ENCODE peak calls at places on chromosomes 6 and 20, in ten cellular contexts. X is astrocyte of the cerebellum; O is progenitor cell of endocrine pancreas; U is psoas muscle; M is mucosa of descending colon; Q is effector CD4-positive, alpha-beta T cell; P is C1 segment of cervical spinal cord; C is NCI-H1092; H is globus pallidus; Y is GM12865. V is an unnamed sample.

GRCh38 chr20:10453241-10453640 is 18.1 kb downstream of the SLX4IP start:
- DNase-seq in X (no peak), U (no peak), M (no peak), H (no peak), Q (no peak), Y (peak; percentile 89), O (no peak), P (no peak), C (no peak), V (peak; percentile 81)

GRCh38 chr6:137121401-137121997 is 51.9 kb downstream of the IL22RA2 start:
- DNase-seq in Q (no peak), C (no peak), M (no peak), X (no peak), H (peak; percentile 26), P (no peak), U (no peak), Y (peak; percentile 42), O (no peak), V (no peak)

GRCh38 chr20:38173237-38174156 is 8.4 kb upstream of the TGM2 start:
- DNase-seq in X (peak; percentile 42), Y (no peak), U (peak; percentile 51), H (no peak), P (no peak), M (peak; percentile 58), O (peak; percentile 18), Q (no peak), C (no peak), V (no peak)

GRCh38 chr6:132052096-132052495 is 100.9 kb upstream of the CCN2 start:
- DNase-seq in U (no peak), O (no peak), Q (no peak), C (no peak), X (no peak), M (no peak), H (no peak), P (no peak), Y (no peak), V (no peak)

GRCh38 chr6:136920858-136921520 is 1.1 kb upstream of the SLC35D3 start:
- DNase-seq in O (no peak), X (no peak), M (peak; percentile 54), U (no peak), P (no peak), C (peak; percentile 27), Q (no peak), Y (peak; percentile 22), H (no peak), V (no peak)

GRCh38 chr6:122726649-122727048 is 52.9 kb upstream of the FABP7 start:
- DNase-seq in O (no peak), C (no peak), X (no peak), M (no peak), U (no peak), H (no peak), P (no peak), Y (no peak), Q (no peak), V (no peak)

GRCh38 chr20:46226602-46227001 is 81.7 kb downstream of the CDH22 start:
- DNase-seq in M (no peak), U (no peak), H (no peak), P (no peak), C (no peak), Q (no peak), O (no peak), Y (no peak), X (no peak), V (no peak)

GRCh38 chr6:21049572-21049971 is 515.3 kb downstream of the CDKAL1 start:
- DNase-seq in P (no peak), M (no peak), H (no peak), Q (no peak), C (no peak), Y (no peak), U (no peak), X (peak; percentile 19), O (no peak), V (no peak)

GRCh38 chr6:14211596-14211961 is 94.0 kb downstream of the CD83 start:
- DNase-seq in H (no peak), P (no peak), X (no peak), Q (peak; percentile 9), O (peak; percentile 27), M (peak; percentile 66), C (no peak), U (peak; percentile 36), Y (peak; percentile 42), V (peak; percentile 18)

GRCh38 chr6:20377623-20378265 is 23.9 kb upstream of the E2F3 start:
- DNase-seq in U (no peak), H (peak; percentile 3), C (no peak), Y (peak; percentile 23), M (no peak), P (no peak), Q (no peak), X (peak; percentile 54), O (no peak), V (no peak)

GRCh38 chr6:90086517-90086916 is 192.2 kb downstream of the GJA10 start:
- DNase-seq in X (no peak), Q (no peak), H (no peak), M (no peak), P (no peak), O (no peak), Y (no peak), U (no peak), C (no peak), V (no peak)

GRCh38 chr6:28695671-28696537 is 170.2 kb downstream of the GPX5 start:
- DNase-seq in P (no peak), M (no peak), U (no peak), C (no peak), Y (no peak), H (no peak), Q (no peak), O (no peak), X (no peak), V (no peak)

GRCh38 chr20:17399303-17399985 is 131.7 kb downstream of the BFSP1 start:
- DNase-seq in H (no peak), O (no peak), Q (no peak), P (no peak), U (no peak), M (no peak), C (no peak), Y (no peak), X (no peak), V (no peak)

GRCh38 chr6:136774228-136775041 is 17.8 kb downstream of the MAP3K5 start:
- DNase-seq in C (no peak), H (no peak), X (no peak), M (no peak), O (no peak), U (no peak), P (no peak), Y (no peak), Q (no peak), V (no peak)

GRCh38 chr6:3820563-3820962 is 28.6 kb upstream of the FAM50B start:
- DNase-seq in M (no peak), P (no peak), C (no peak), X (peak; percentile 20), U (peak; percentile 52), Q (no peak), O (no peak), H (no peak), Y (no peak), V (no peak)

GRCh38 chr6:32852018-32852843 is 1.3 kb downstream of the TAP1 start:
- DNase-seq in Y (peak; percentile 52), P (no peak), Q (no peak), C (no peak), O (no peak), X (no peak), U (peak; percentile 38), H (no peak), M (peak; percentile 73), V (no peak)

GRCh38 chr20:41425180-41425884 is 58.7 kb upstream of the EMILIN3 start:
- DNase-seq in Y (no peak), X (no peak), M (no peak), P (no peak), C (no peak), Q (no peak), U (no peak), O (no peak), H (no peak), V (no peak)

GRCh38 chr6:149484733-149485700 is at the start of gene ZC3H12D:
- DNase-seq in H (no peak), O (no peak), U (peak; percentile 61), Y (peak; percentile 88), Q (peak; percentile 83), C (no peak), M (peak; percentile 89), P (no peak), X (peak; percentile 36), V (no peak)

GRCh38 chr20:14481863-14482262 is 144.5 kb upstream of the FLRT3 start:
- DNase-seq in P (no peak), Q (no peak), O (no peak), Y (no peak), C (no peak), U (no peak), H (no peak), X (no peak), M (no peak), V (no peak)

GRCh38 chr6:82906951-82907350 is 158.7 kb downstream of the UBE3D start:
- DNase-seq in C (no peak), X (peak; percentile 64), H (no peak), Y (no peak), P (no peak), Q (no peak), O (no peak), M (no peak), U (no peak), V (no peak)

GRCh38 chr6:710601-711571 is 17.9 kb upstream of the EXOC2 start:
- DNase-seq in M (peak; percentile 65), Q (peak; percentile 15), H (peak; percentile 47), O (peak; percentile 36), P (no peak), C (no peak), Y (peak; percentile 77), X (peak; percentile 26), U (peak; percentile 48), V (no peak)

GRCh38 chr20:4592316-4593148 is 129.2 kb upstream of the PRND start:
- DNase-seq in X (no peak), C (no peak), H (no peak), M (no peak), O (peak; percentile 81), U (peak; percentile 30), Q (peak; percentile 40), Y (peak; percentile 18), P (no peak), V (no peak)

GRCh38 chr6:87105823-87106222 is 10.9 kb upstream of the CGA start:
- DNase-seq in M (no peak), U (no peak), X (no peak), P (no peak), C (no peak), H (no peak), Q (no peak), O (no peak), Y (no peak), V (no peak)

GRCh38 chr6:106325336-106326178 is at the start of gene ATG5:
- DNase-seq in M (peak; percentile 100), O (peak; percentile 99), H (peak; percentile 97), P (peak; percentile 85), Y (peak; percentile 100), Q (peak; percentile 100), U (peak; percentile 100), C (peak; percentile 92), X (peak; percentile 96), V (peak; percentile 97)

GRCh38 chr6:12371641-12372146 is 81.5 kb downstream of the EDN1 start:
- DNase-seq in H (no peak), C (no peak), O (no peak), Y (no peak), X (no peak), M (no peak), Q (no peak), U (no peak), P (no peak), V (no peak)

GRCh38 chr6:26003102-26003694 is 40.6 kb downstream of the TRIM38 start:
- DNase-seq in X (peak; percentile 35), Y (peak; percentile 53), Q (peak; percentile 38), C (no peak), P (no peak), M (no peak), O (peak; percentile 46), U (peak; percentile 39), H (peak; percentile 34), V (no peak)

GRCh38 chr20:36506253-36506652 is 35.1 kb upstream of the MYL9 start:
- DNase-seq in Y (peak; percentile 41), X (no peak), C (no peak), U (no peak), P (no peak), Q (no peak), H (no peak), M (no peak), O (no peak), V (no peak)

GRCh38 chr6:33082702-33083101 is 6.9 kb downstream of the HLA-DPB1 start:
- DNase-seq in P (no peak), C (no peak), U (peak; percentile 29), O (no peak), Q (no peak), H (no peak), X (no peak), Y (peak; percentile 72), M (no peak), V (no peak)